ENCODE peak calls at places on chromosomes 7 and 10, in seven cellular contexts. V, Z, R, C, Q, I and L are unnamed samples.

GRCh38 chr10:64079341-64079740 is 558.1 kb downstream of the REEP3 start:
- DNase-seq in R (no peak), Q (no peak), Z (no peak), C (no peak), I (no peak), V (no peak), L (no peak)

GRCh38 chr10:89591796-89592271 is 53.2 kb downstream of the PANK1 start:
- DNase-seq in V (no peak), C (no peak), Q (no peak), R (no peak), I (no peak), Z (no peak), L (no peak)

GRCh38 chr7:64884085-64884912 is 18.8 kb upstream of the ZNF273 start:
- DNase-seq in Z (no peak), Q (no peak), V (no peak), C (peak), R (no peak), I (no peak), L (no peak)

GRCh38 chr10:69816536-69816935 is 14.8 kb downstream of the COL13A1 start:
- DNase-seq in C (no peak), Z (no peak), I (no peak), Q (no peak), V (no peak), R (no peak), L (no peak)

GRCh38 chr10:110006358-110007170 is 1.2 kb upstream of the ADD3 start:
- DNase-seq in C (peak), Q (peak), I (no peak), R (no peak), Z (peak), V (no peak), L (peak)

GRCh38 chr7:159025161-159025779 is 119.4 kb downstream of the VIPR2 start:
- DNase-seq in Z (no peak), C (no peak), I (no peak), R (no peak), V (no peak), Q (no peak), L (no peak)

GRCh38 chr7:36312064-36312914 is 77.4 kb upstream of the ANLN start:
- DNase-seq in R (no peak), V (peak), Z (no peak), C (no peak), Q (peak), I (no peak), L (peak)

GRCh38 chr10:95987685-95988426 is 55.5 kb upstream of the CCNJ start:
- DNase-seq in R (no peak), V (peak), C (no peak), I (no peak), Z (no peak), Q (peak), L (no peak)

GRCh38 chr7:154640266-154640865 is 362.6 kb downstream of the PAXIP1 start:
- DNase-seq in R (no peak), I (no peak), Z (no peak), Q (no peak), C (peak), V (peak), L (peak)

GRCh38 chr10:118116555-118117311 is 70.0 kb upstream of the RAB11FIP2 start:
- DNase-seq in C (no peak), Z (no peak), I (peak), R (no peak), Q (no peak), V (no peak), L (no peak)

GRCh38 chr7:20596653-20597052 is 18.8 kb upstream of the ABCB5 start:
- DNase-seq in Q (no peak), R (no peak), C (no peak), V (no peak), Z (peak), I (peak), L (no peak)

GRCh38 chr7:151202836-151203235 is 7.5 kb downstream of the H2BK1 start:
- DNase-seq in Q (no peak), R (no peak), V (no peak), I (no peak), Z (no peak), C (no peak), L (no peak)

GRCh38 chr10:873020-873419 is 58.5 kb downstream of the LARP4B start:
- DNase-seq in C (no peak), Z (no peak), I (no peak), V (no peak), Q (no peak), R (no peak), L (no peak)

GRCh38 chr7:150801946-150802771 is 1.6 kb downstream of the TMEM176A start:
- DNase-seq in R (no peak), C (no peak), Q (no peak), I (no peak), Z (no peak), V (no peak), L (no peak)

GRCh38 chr10:14583252-14583651 is 191.4 kb downstream of the FAM107B start:
- DNase-seq in C (no peak), V (no peak), Q (no peak), R (no peak), Z (no peak), I (no peak), L (no peak)

GRCh38 chr10:117969592-117969991 is 77.1 kb downstream of the RAB11FIP2 start:
- DNase-seq in V (no peak), Z (no peak), I (no peak), C (no peak), R (no peak), Q (no peak), L (no peak)

GRCh38 chr10:99993994-99994689 is 15.6 kb downstream of the DNMBP start:
- DNase-seq in R (no peak), Q (peak), I (peak), C (no peak), Z (peak), V (no peak), L (no peak)

GRCh38 chr7:150403376-150404171 is 24.4 kb downstream of the ZNF775 start:
- DNase-seq in V (no peak), Q (no peak), I (no peak), C (no peak), Z (no peak), R (no peak), L (no peak)

GRCh38 chr10:75396861-75397570 is 4.5 kb downstream of the ZNF503 start:
- DNase-seq in Q (no peak), I (peak), R (no peak), V (no peak), Z (peak), C (no peak), L (peak)

GRCh38 chr7:129799350-129799955 is 153.3 kb downstream of the UBE2H start:
- DNase-seq in C (peak), Z (no peak), Q (no peak), R (no peak), I (no peak), V (no peak), L (no peak)

GRCh38 chr10:51006686-51007085 is 67.6 kb upstream of the PRKG1 start:
- DNase-seq in Z (no peak), C (no peak), Q (no peak), R (no peak), I (no peak), V (no peak), L (no peak)

GRCh38 chr7:84637568-84638338 is 443.2 kb upstream of the SEMA3A start:
- DNase-seq in I (peak), V (no peak), R (no peak), Q (no peak), Z (peak), C (no peak), L (peak)

GRCh38 chr10:60417898-60418297 is 28.2 kb upstream of the ANK3 start:
- DNase-seq in C (no peak), R (no peak), Z (no peak), I (peak), V (no peak), Q (no peak), L (no peak)

GRCh38 chr10:76937056-76937665 is 700.4 kb downstream of the KCNMA1 start:
- DNase-seq in Q (no peak), V (no peak), Z (no peak), I (no peak), R (no peak), C (peak), L (no peak)

GRCh38 chr7:79241288-79242055 is 212.0 kb downstream of the MAGI2 start:
- DNase-seq in I (peak), Q (no peak), R (no peak), C (no peak), V (no peak), Z (peak), L (no peak)

GRCh38 chr10:110353244-110354119 is 48.8 kb upstream of the SMNDC1 start:
- DNase-seq in V (peak), C (no peak), I (peak), Q (peak), Z (peak), R (peak), L (peak)

GRCh38 chr7:46909601-46910051 is 672.3 kb downstream of the TNS3 start:
- DNase-seq in V (no peak), Q (no peak), C (no peak), Z (peak), R (no peak), I (peak), L (no peak)

GRCh38 chr7:19690736-19691135 is 18.1 kb downstream of the POLR1F start:
- DNase-seq in R (no peak), Z (no peak), V (no peak), C (no peak), Q (no peak), I (no peak), L (no peak)

GRCh38 chr10:86104156-86104555 is 262.4 kb downstream of the GRID1 start:
- DNase-seq in C (no peak), V (no peak), Q (no peak), Z (no peak), R (no peak), I (no peak), L (no peak)

GRCh38 chr10:119726291-119727261 is 726 bp downstream of the INPP5F start:
- DNase-seq in Z (no peak), V (no peak), C (peak), Q (no peak), R (no peak), I (no peak), L (peak)

GRCh38 chr7:80942261-80943041 is 23.6 kb upstream of the SEMA3C start:
- DNase-seq in R (peak), Q (no peak), V (peak), Z (peak), C (peak), I (peak), L (no peak)

GRCh38 chr7:47281966-47282643 is 299.8 kb downstream of the TNS3 start:
- DNase-seq in Z (no peak), Q (no peak), I (no peak), V (no peak), C (no peak), R (no peak), L (no peak)

GRCh38 chr7:28855538-28856217 is 102.5 kb downstream of the TRIL start:
- DNase-seq in Q (no peak), I (peak), C (no peak), V (no peak), Z (peak), R (peak), L (no peak)

GRCh38 chr10:4514445-4515108 is 311.4 kb upstream of the AKR1E2 start:
- DNase-seq in R (no peak), Z (peak), C (no peak), V (no peak), Q (peak), I (no peak), L (no peak)

GRCh38 chr10:34157501-34157900 is 657.6 kb downstream of the PARD3 start:
- DNase-seq in V (no peak), C (no peak), Q (no peak), R (no peak), I (peak), Z (peak), L (no peak)
- TF ChIP-seq EZH2phosphoT487 in V (no peak), C (no peak), Q (no peak), R (no peak), I (no peak), Z (no peak), L (no peak)

DNA sequence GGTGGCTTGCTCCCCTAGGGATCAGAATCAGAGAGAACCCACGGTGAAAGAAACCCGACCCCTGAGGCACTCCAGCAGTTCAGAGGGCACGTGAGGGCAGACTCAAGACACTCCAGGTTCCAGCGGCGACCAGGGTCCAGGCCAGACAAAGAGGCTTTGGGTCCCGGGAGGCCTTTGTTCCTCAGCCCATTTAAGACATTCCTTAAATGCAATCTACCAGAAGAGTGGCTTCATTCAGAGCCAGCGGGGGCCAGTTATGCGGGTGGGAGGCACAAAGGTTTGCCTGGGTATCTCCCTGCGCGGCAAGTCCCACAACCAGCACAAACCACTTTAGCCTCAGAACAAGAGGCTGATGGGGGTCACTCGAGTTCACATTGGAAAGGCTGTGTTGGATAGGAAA is 53.6 kb downstream of the AFAP1L2 start:
- DNase-seq in V (no peak), C (no peak), Q (no peak), I (no peak), Z (no peak), R (no peak), L (peak)
- TF ChIP-seq EZH2phosphoT487 in V (no peak), C (no peak), Q (no peak), I (no peak), Z (no peak), R (no peak), L (no peak)

DNA sequence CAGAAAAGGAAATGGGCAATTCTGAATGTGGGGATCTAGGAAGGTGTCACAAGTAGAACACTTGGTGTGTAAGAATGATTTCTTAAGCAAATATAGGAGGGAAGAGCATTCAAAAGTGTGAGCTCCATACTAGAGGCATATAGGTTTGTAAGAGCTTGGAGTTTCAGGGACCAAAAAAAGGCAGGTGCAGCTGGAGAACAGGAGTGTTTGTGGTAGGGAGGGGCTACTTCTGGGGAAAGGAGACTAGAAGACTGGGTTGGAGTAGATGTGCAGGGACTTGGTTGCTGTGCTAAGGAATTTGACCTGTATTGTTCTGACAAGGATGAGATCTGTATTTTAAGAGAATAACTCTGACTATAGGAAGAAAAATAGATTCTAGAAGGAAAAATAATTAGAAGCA is 46.4 kb downstream of the CPED1 start:
- DNase-seq in V (no peak), C (no peak), I (no peak), Q (no peak), R (no peak), Z (no peak), L (no peak)
- TF ChIP-seq EZH2phosphoT487 in V (no peak), C (no peak), I (no peak), Q (no peak), R (no peak), Z (no peak), L (no peak)

GRCh38 chr7:111951027-111951426 is 255.2 kb downstream of the DOCK4 start:
- DNase-seq in R (no peak), Z (no peak), Q (no peak), I (peak), C (no peak), V (no peak), L (no peak)

GRCh38 chr7:111954056-111954455 is 252.1 kb downstream of the DOCK4 start:
- DNase-seq in Z (no peak), C (no peak), Q (no peak), V (no peak), I (no peak), R (no peak), L (no peak)

GRCh38 chr7:111958431-111958830 is 247.8 kb downstream of the DOCK4 start:
- DNase-seq in V (no peak), Z (no peak), Q (no peak), R (no peak), C (no peak), I (no peak), L (no peak)

GRCh38 chr7:111954474-111955311 is 251.5 kb downstream of the DOCK4 start:
- DNase-seq in C (no peak), R (no peak), I (no peak), Z (no peak), Q (no peak), V (no peak), L (peak)

DNA sequence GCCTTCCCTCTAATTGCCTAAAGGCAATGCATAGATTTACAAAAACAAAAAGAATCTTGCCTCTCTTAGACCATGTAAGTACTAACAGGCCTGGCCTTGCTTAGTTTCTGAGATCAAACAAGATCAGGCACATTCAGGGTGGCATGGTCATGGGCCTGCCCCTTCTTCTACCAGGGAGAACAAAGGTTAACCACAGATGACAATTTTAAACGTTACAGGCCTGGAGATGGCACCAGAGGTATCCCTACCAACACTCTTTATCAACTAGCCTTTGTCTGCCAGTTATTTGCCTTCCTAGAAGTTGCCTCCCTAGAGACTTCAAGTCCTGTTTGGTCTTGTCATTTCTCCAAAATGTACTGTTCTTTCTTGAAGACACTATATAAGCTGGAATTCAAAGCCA is 252.6 kb downstream of the DOCK4 start:
- DNase-seq in Q (no peak), I (peak), V (peak), Z (peak), C (peak), R (no peak), L (peak)
- TF ChIP-seq EZH2phosphoT487 in Q (no peak), I (no peak), V (no peak), Z (no peak), C (no peak), R (no peak), L (no peak)

GRCh38 chr10:122459586-122460273 is 1.6 kb upstream of the HTRA1 start:
- DNase-seq in C (no peak), Z (peak), Q (no peak), V (no peak), R (no peak), I (no peak), L (no peak)

GRCh38 chr10:122460891-122461293 is 461 bp upstream of the HTRA1 start:
- DNase-seq in I (no peak), Z (peak), C (peak), Q (no peak), V (no peak), R (no peak), L (no peak)

GRCh38 chr10:122461729-122462532 is 578 bp downstream of the HTRA1 start:
- DNase-seq in Z (peak), V (no peak), C (no peak), R (no peak), I (peak), Q (no peak), L (peak)

GRCh38 chr10:122462533-122463465 is 1.4 kb downstream of the HTRA1 start:
- DNase-seq in Z (peak), I (peak), V (no peak), R (no peak), Q (no peak), C (peak), L (peak)

DNA sequence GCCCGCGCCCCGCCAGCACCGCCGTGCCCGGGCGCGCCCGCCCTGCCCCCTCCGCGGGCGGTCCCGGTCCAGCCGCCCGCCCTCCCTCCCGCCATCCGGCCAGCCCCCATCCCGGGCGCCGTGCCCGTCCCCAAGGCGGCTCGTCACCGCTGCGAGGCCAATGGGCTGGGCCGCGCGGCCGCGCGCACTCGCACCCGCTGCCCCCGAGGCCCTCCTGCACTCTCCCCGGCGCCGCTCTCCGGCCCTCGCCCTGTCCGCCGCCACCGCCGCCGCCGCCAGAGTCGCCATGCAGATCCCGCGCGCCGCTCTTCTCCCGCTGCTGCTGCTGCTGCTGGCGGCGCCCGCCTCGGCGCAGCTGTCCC is at the start of gene HTRA1:
- DNase-seq in I (peak), R (no peak), Q (no peak), Z (peak), C (peak), V (no peak), L (peak)
- TF ChIP-seq EZH2phosphoT487 in I (no peak), R (no peak), Q (no peak), Z (no peak), C (no peak), V (no peak), L (no peak)

GRCh38 chr7:124085168-124085567 is 52.3 kb upstream of the TMEM229A start:
- DNase-seq in V (no peak), Z (no peak), Q (no peak), C (peak), I (peak), R (no peak), L (no peak)

GRCh38 chr7:124084024-124084423 is 51.2 kb upstream of the TMEM229A start:
- DNase-seq in C (peak), Z (no peak), Q (no peak), R (no peak), V (no peak), I (no peak), L (no peak)

GRCh38 chr7:124089621-124090020 is 56.8 kb upstream of the TMEM229A start:
- DNase-seq in Q (no peak), Z (no peak), C (no peak), V (no peak), R (no peak), I (no peak), L (no peak)

GRCh38 chr7:124086843-124087242 is 54.0 kb upstream of the TMEM229A start:
- DNase-seq in R (no peak), I (no peak), C (peak), Z (no peak), Q (no peak), V (no peak), L (no peak)

GRCh38 chr7:124088590-124088989 is 55.7 kb upstream of the TMEM229A start:
- DNase-seq in V (no peak), C (no peak), Q (no peak), R (no peak), I (peak), Z (no peak), L (no peak)
- TF ChIP-seq EZH2phosphoT487 in V (no peak), C (no peak), Q (no peak), R (no peak), I (no peak), Z (no peak), L (no peak)

GRCh38 chr7:76351372-76351771 is 7.4 kb downstream of the YWHAG start:
- DNase-seq in V (no peak), I (no peak), C (no peak), Z (no peak), Q (no peak), R (no peak), L (no peak)
- TF ChIP-seq EZH2phosphoT487 in V (no peak), I (no peak), C (no peak), Z (no peak), Q (no peak), R (no peak), L (no peak)

GRCh38 chr10:68235111-68235510 is 3.2 kb upstream of the ATOH7 start:
- DNase-seq in I (peak), Q (no peak), R (no peak), C (no peak), V (no peak), Z (no peak), L (no peak)

GRCh38 chr10:68237173-68237572 is 5.3 kb upstream of the ATOH7 start:
- DNase-seq in R (no peak), I (no peak), C (no peak), Q (no peak), V (no peak), Z (no peak), L (no peak)

GRCh38 chr10:68238371-68238770 is 6.5 kb upstream of the ATOH7 start:
- DNase-seq in Z (no peak), R (no peak), I (no peak), Q (no peak), C (no peak), V (no peak), L (no peak)

GRCh38 chr10:68233045-68233444 is 1.1 kb upstream of the ATOH7 start:
- DNase-seq in I (no peak), C (no peak), Z (no peak), R (no peak), Q (no peak), V (no peak), L (no peak)

GRCh38 chr10:68235591-68235990 is 3.7 kb upstream of the ATOH7 start:
- DNase-seq in Q (no peak), Z (no peak), I (no peak), V (no peak), R (no peak), C (peak), L (no peak)
- TF ChIP-seq EZH2phosphoT487 in Q (no peak), Z (no peak), I (no peak), V (no peak), R (no peak), C (no peak), L (no peak)

GRCh38 chr7:134532155-134533089 is 5.1 kb downstream of the AKR1B10 start:
- DNase-seq in Z (no peak), I (peak), R (no peak), Q (no peak), C (no peak), V (no peak), L (no peak)
- TF ChIP-seq EZH2phosphoT487 in Z (no peak), I (no peak), R (no peak), Q (no peak), C (no peak), V (no peak), L (no peak)